ENCODE peak calls at places on chromosome 18, in seven cellular contexts. K, S, W, G, Z, N and M are unnamed samples.

GRCh38 chr18:11799066-11799465 is 52.1 kb upstream of the CHMP1B start:
- DNase-seq in N (no peak), K (no peak), S (no peak), G (no peak), W (no peak), Z (no peak), M (no peak)

GRCh38 chr18:23302514-23302851 is 150.6 kb upstream of the RIOK3 start:
- DNase-seq in W (no peak), K (no peak), G (no peak), S (no peak), Z (no peak), N (no peak), M (no peak)

GRCh38 chr18:1270081-1270480 is 365.4 kb downstream of the ADCYAP1 start:
- DNase-seq in N (no peak), K (no peak), Z (no peak), G (no peak), S (no peak), W (no peak), M (no peak)

GRCh38 chr18:51278045-51278649 is 80.7 kb upstream of the MEX3C start:
- DNase-seq in K (peak), N (no peak), Z (peak), W (peak), S (peak), G (no peak), M (no peak)

GRCh38 chr18:48345596-48345995 is 63.6 kb downstream of the ZBTB7C start:
- DNase-seq in S (no peak), G (no peak), Z (no peak), N (no peak), W (no peak), K (no peak), M (no peak)

GRCh38 chr18:8773980-8774379 is 68.6 kb downstream of the MTCL1 start:
- DNase-seq in K (no peak), S (no peak), Z (no peak), G (no peak), W (peak), N (no peak), M (no peak)

GRCh38 chr18:74679679-74680076 is 82.0 kb downstream of the ZNF407 start:
- DNase-seq in W (no peak), K (no peak), N (no peak), G (no peak), S (no peak), Z (no peak), M (no peak)

GRCh38 chr18:48358868-48359267 is 50.3 kb downstream of the ZBTB7C start:
- DNase-seq in G (no peak), N (no peak), W (no peak), Z (no peak), S (no peak), K (no peak), M (no peak)

GRCh38 chr18:59612461-59612860 is 84.8 kb downstream of the CCBE1 start:
- DNase-seq in K (no peak), S (no peak), Z (no peak), N (no peak), W (no peak), G (no peak), M (no peak)

GRCh38 chr18:73980289-73980979 is 167.2 kb downstream of the FBXO15 start:
- DNase-seq in G (no peak), N (no peak), K (no peak), Z (peak), S (no peak), W (no peak), M (no peak)

GRCh38 chr18:12948055-12948804 is 419 bp downstream of the SEH1L start:
- DNase-seq in N (peak), G (peak), Z (peak), S (peak), K (peak), W (peak), M (peak)

GRCh38 chr18:25737710-25738251 is 352.6 kb downstream of the SS18 start:
- DNase-seq in Z (no peak), K (no peak), N (no peak), S (no peak), W (peak), G (no peak), M (no peak)

GRCh38 chr18:58581265-58581664 is 47.6 kb downstream of the ALPK2 start:
- DNase-seq in Z (no peak), N (no peak), W (peak), G (no peak), S (no peak), K (no peak), M (no peak)

GRCh38 chr18:55473078-55473477 is 114.9 kb downstream of the TCF4 start:
- DNase-seq in K (no peak), S (no peak), N (no peak), W (no peak), G (no peak), Z (no peak), M (no peak)

GRCh38 chr18:23540867-23541266 is 37.6 kb downstream of the RMC1 start:
- DNase-seq in K (no peak), Z (no peak), W (no peak), S (no peak), N (no peak), G (no peak), M (no peak)

GRCh38 chr18:49521251-49521650 is 34.2 kb upstream of the C18orf32 start:
- DNase-seq in W (no peak), Z (no peak), S (peak), G (no peak), N (no peak), K (no peak), M (no peak)

GRCh38 chr18:35410561-35410960 is 33.4 kb upstream of the ZNF396 start:
- DNase-seq in K (no peak), Z (no peak), G (no peak), N (no peak), S (no peak), W (peak), M (no peak)

GRCh38 chr18:11040823-11041712 is 108.3 kb downstream of the PIEZO2 start:
- DNase-seq in K (no peak), N (no peak), G (no peak), S (peak), Z (peak), W (peak), M (no peak)

GRCh38 chr18:66136039-66136438 is 385.2 kb downstream of the CDH7 start:
- DNase-seq in Z (no peak), N (no peak), S (peak), W (peak), K (no peak), G (no peak), M (no peak)

GRCh38 chr18:35578481-35578880 is 3.1 kb upstream of the GALNT1 start:
- DNase-seq in K (no peak), Z (no peak), N (no peak), G (no peak), W (peak), S (no peak), M (no peak)

GRCh38 chr18:58947136-58947732 is 82.6 kb downstream of the ZNF532 start:
- DNase-seq in N (no peak), K (no peak), S (no peak), W (peak), G (no peak), Z (no peak), M (no peak)

GRCh38 chr18:37019157-37019571 is 190.2 kb downstream of the KIAA1328 start:
- DNase-seq in Z (no peak), W (peak), G (no peak), S (peak), N (no peak), K (no peak), M (no peak)

GRCh38 chr18:52310651-52311050 is 29.3 kb upstream of the DCC start:
- DNase-seq in N (no peak), K (no peak), Z (no peak), S (no peak), W (peak), G (no peak), M (no peak)

GRCh38 chr18:58216071-58216471 is 172.0 kb downstream of the NEDD4L start:
- DNase-seq in Z (no peak), S (no peak), G (no peak), W (peak), K (no peak), N (no peak), M (no peak)

GRCh38 chr18:27130029-27130428 is 55.1 kb downstream of the CHST9 start:
- DNase-seq in K (no peak), S (no peak), Z (no peak), G (no peak), W (no peak), N (no peak), M (no peak)

GRCh38 chr18:3118195-3119010 is 101.4 kb downstream of the MYOM1 start:
- DNase-seq in N (no peak), G (no peak), Z (no peak), K (no peak), S (no peak), W (no peak), M (no peak)

GRCh38 chr18:28963481-28963880 is 786.6 kb upstream of the CDH2 start:
- DNase-seq in S (no peak), K (no peak), N (no peak), G (no peak), Z (no peak), W (no peak), M (no peak)

GRCh38 chr18:11668441-11669169 is 20.5 kb upstream of the GNAL start:
- DNase-seq in K (no peak), Z (no peak), W (no peak), S (no peak), G (no peak), N (no peak), M (no peak)

GRCh38 chr18:74137920-74138538 is 9.6 kb downstream of the FBXO15 start:
- DNase-seq in G (no peak), W (no peak), Z (peak), N (no peak), K (no peak), S (no peak), M (no peak)

GRCh38 chr18:50454379-50455005 is 79.6 kb downstream of the SKA1 start:
- DNase-seq in G (no peak), K (no peak), S (no peak), Z (no peak), W (peak), N (no peak), M (no peak)

GRCh38 chr18:49025767-49026500 is 75.2 kb upstream of the SMAD7 start:
- DNase-seq in Z (no peak), N (no peak), K (no peak), G (no peak), S (no peak), W (no peak), M (no peak)

GRCh38 chr18:22307528-22307927 is 110.2 kb downstream of the CTAGE1 start:
- DNase-seq in G (no peak), W (no peak), Z (no peak), N (no peak), S (no peak), K (no peak), M (no peak)

GRCh38 chr18:58135170-58135569 is 91.1 kb downstream of the NEDD4L start:
- DNase-seq in N (no peak), S (no peak), Z (no peak), W (peak), K (no peak), G (no peak), M (no peak)